ENCODE peak calls at places on chromosomes 13 and 19, in ten cellular contexts. Z is Peyer's patch, V is MM.1S, M is AG04449, Q is NB4, L is stomach, S is IMR-90, N is AG09309, R is BJ, A is epithelial cell of proximal tubule. B is an unnamed sample.

GRCh38 chr19:23409392-23410048 is 14.2 kb upstream of the ZNF91 start:
- DNase-seq in Z (peak; percentile 63), V (no peak), M (no peak), Q (no peak), L (no peak), S (no peak), N (no peak), R (no peak), A (no peak), B (no peak)

GRCh38 chr19:38125238-38125637 is 98.8 kb downstream of the DPF1 start:
- DNase-seq in Z (no peak), V (no peak), M (no peak), Q (no peak), L (no peak), S (no peak), N (no peak), R (no peak), A (no peak), B (no peak)

GRCh38 chr13:38944219-38944618 is 46.4 kb downstream of the STOML3 start:
- DNase-seq in Z (no peak), V (no peak), M (no peak), Q (no peak), L (no peak), S (no peak), N (no peak), R (no peak), A (no peak), B (no peak)

GRCh38 chr13:28161370-28161769 is 23.0 kb downstream of the PAN3 start:
- DNase-seq in Z (no peak), V (no peak), M (no peak), Q (no peak), L (no peak), S (peak; percentile 36), N (no peak), R (no peak), A (no peak), B (no peak)

GRCh38 chr13:25771641-25772478 is 280.0 kb downstream of the SHISA2 start:
- DNase-seq in Z (no peak), V (no peak), M (no peak), Q (no peak), L (no peak), S (no peak), N (no peak), R (no peak), A (no peak), B (no peak)

GRCh38 chr13:100497394-100497793 is 91.2 kb downstream of the GGACT start:
- DNase-seq in Z (no peak), V (peak; percentile 88), M (no peak), Q (peak; percentile 40), L (no peak), S (peak; percentile 73), N (no peak), R (no peak), A (no peak), B (peak; percentile 25)

GRCh38 chr19:33273881-33274662 is 28.3 kb downstream of the CEBPA start:
- DNase-seq in Z (peak; percentile 69), V (no peak), M (peak; percentile 73), Q (peak; percentile 85), L (peak; percentile 73), S (peak; percentile 84), N (peak; percentile 92), R (peak; percentile 29), A (peak; percentile 15), B (peak; percentile 27)

GRCh38 chr19:47716270-47716937 is 3.2 kb downstream of the EHD2 start:
- DNase-seq in Z (no peak), V (no peak), M (no peak), Q (peak; percentile 48), L (no peak), S (no peak), N (no peak), R (no peak), A (no peak), B (no peak)

GRCh38 chr19:33673258-33673875 is 51.6 kb downstream of the CHST8 start:
- DNase-seq in Z (no peak), V (no peak), M (no peak), Q (no peak), L (peak; percentile 11), S (no peak), N (no peak), R (no peak), A (no peak), B (no peak)

GRCh38 chr13:51625555-51626345 is 41.5 kb downstream of the WDFY2 start:
- DNase-seq in Z (no peak), V (no peak), M (no peak), Q (no peak), L (peak; percentile 60), S (no peak), N (no peak), R (no peak), A (no peak), B (no peak)

GRCh38 chr19:17522988-17523872 is 11.8 kb downstream of the PGLS start:
- DNase-seq in Z (no peak), V (peak; percentile 79), M (no peak), Q (peak; percentile 99), L (peak; percentile 49), S (no peak), N (no peak), R (no peak), A (no peak), B (peak; percentile 97)

GRCh38 chr13:82963466-82963865 is 918.8 kb downstream of the SLITRK1 start:
- DNase-seq in Z (no peak), V (no peak), M (no peak), Q (no peak), L (no peak), S (peak; percentile 33), N (no peak), R (no peak), A (no peak), B (no peak)

GRCh38 chr13:113976711-113977684 is 3.1 kb upstream of the C13orf46 start:
- DNase-seq in Z (no peak), V (no peak), M (peak; percentile 7), Q (no peak), L (no peak), S (peak; percentile 68), N (peak; percentile 24), R (peak; percentile 32), A (peak; percentile 10), B (no peak)

GRCh38 chr19:47124937-47125668 is 5.5 kb upstream of the SAE1 start:
- DNase-seq in Z (no peak), V (peak; percentile 55), M (no peak), Q (peak; percentile 90), L (no peak), S (peak; percentile 78), N (no peak), R (no peak), A (no peak), B (peak; percentile 71)

GRCh38 chr19:49150106-49150943 is 4.9 kb downstream of the HRC start:
- DNase-seq in Z (peak; percentile 94), V (peak; percentile 69), M (no peak), Q (peak; percentile 83), L (peak; percentile 85), S (peak; percentile 65), N (peak; percentile 13), R (no peak), A (no peak), B (peak; percentile 66)

GRCh38 chr19:49150944-49151243 is 4.3 kb downstream of the HRC start:
- DNase-seq in Z (no peak), V (no peak), M (no peak), Q (no peak), L (no peak), S (no peak), N (no peak), R (no peak), A (no peak), B (no peak)

GRCh38 chr19:49153167-49153809 is 1.9 kb downstream of the HRC start:
- DNase-seq in Z (no peak), V (no peak), M (no peak), Q (no peak), L (no peak), S (no peak), N (no peak), R (no peak), A (no peak), B (no peak)

GRCh38 chr19:49151339-49152217 is 3.6 kb downstream of the HRC start:
- DNase-seq in Z (peak; percentile 99), V (no peak), M (no peak), Q (peak; percentile 35), L (peak; percentile 99), S (peak; percentile 11), N (no peak), R (no peak), A (no peak), B (peak; percentile 27)

GRCh38 chr19:49152218-49152550 is 3.0 kb downstream of the HRC start:
- DNase-seq in Z (no peak), V (no peak), M (no peak), Q (no peak), L (no peak), S (no peak), N (no peak), R (no peak), A (no peak), B (no peak)
- H3K4me3 ChIP-seq in Z (no peak overlapping the region), V (no peak overlapping the region), M (no peak overlapping the region), Q (no peak overlapping the region), L (no peak overlapping the region), S (no peak overlapping the region), N (no peak overlapping the region), R (no peak overlapping the region), A (no peak overlapping the region), B (no peak overlapping the region)

GRCh38 chr13:44876782-44877324 is 112.4 kb downstream of the NUFIP1 start:
- DNase-seq in Z (no peak), V (no peak), M (no peak), Q (peak; percentile 15), L (no peak), S (no peak), N (no peak), R (no peak), A (no peak), B (peak; percentile 3)
- TF ChIP-seq CTCF in Z (no peak), V (no peak), M (peak; percentile 51), Q (peak; percentile 39), L (no peak), S (peak; percentile 21), N (peak; percentile 44), R (peak; percentile 23), A (peak; percentile 49), B (peak; percentile 19)

GRCh38 chr19:800360-801029 is 3.2 kb downstream of the PTBP1 start:
- DNase-seq in Z (peak; percentile 70), V (no peak), M (no peak), Q (peak; percentile 23), L (peak; percentile 69), S (no peak), N (no peak), R (no peak), A (no peak), B (no peak)
- H3K4me3 ChIP-seq in Z (peak overlapping the region; percentile 86), V (no peak overlapping the region), M (peak overlapping the region; percentile 39), Q (peak overlapping the region; percentile 95), L (peak overlapping the region; percentile 96), S (no peak overlapping the region), N (peak overlapping the region; percentile 19), R (no peak overlapping the region), A (peak overlapping the region; percentile 92), B (no peak overlapping the region)

DNA sequence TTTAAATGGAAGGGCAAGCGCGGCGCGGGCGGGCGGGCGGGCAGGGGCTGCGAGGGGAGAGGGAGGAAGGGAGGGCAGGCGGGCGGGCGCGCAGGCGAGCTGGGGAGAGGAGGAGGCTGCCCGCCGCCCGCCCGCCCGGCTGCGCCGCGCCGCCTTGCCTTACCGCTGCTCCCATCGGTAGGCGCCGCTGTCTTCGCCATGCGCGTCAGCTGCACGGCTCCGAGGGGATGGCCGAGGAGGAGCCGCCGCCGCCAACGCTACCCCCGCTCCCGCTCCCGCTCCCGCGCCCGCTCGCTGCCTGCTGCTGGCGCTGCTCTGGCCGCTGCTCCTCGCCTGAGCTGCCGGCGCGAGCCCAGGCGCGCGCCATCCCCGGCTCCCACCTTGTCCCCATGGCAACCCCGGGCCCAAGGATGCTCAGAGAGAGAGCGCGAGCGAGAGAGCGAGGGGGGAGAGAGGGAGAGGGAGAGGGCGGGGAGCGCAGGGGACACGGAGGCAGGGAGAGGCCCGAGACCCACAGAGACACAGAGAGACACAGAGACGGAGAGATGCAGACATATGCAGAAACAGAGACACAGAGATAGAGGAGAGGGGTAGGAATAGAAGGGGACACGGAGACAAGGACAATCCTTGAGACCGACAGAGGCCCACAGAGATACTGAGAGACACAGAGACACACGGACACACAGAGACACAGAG is 40.3 kb downstream of the DEDD2 start:
- DNase-seq in Z (peak; percentile 78), V (peak; percentile 83), M (no peak), Q (peak; percentile 83), L (peak; percentile 71), S (peak; percentile 76), N (no peak), R (no peak), A (no peak), B (peak; percentile 67)
- TF ChIP-seq CTCF in Z (peak; percentile 48), V (peak; percentile 28), M (peak; percentile 68), Q (no peak), L (peak; percentile 21), S (peak; percentile 54), N (peak; percentile 33), R (peak; percentile 37), A (peak; percentile 13), B (peak; percentile 36)